ENCODE peak calls at places on chromosomes 3 and 15, in nine cellular contexts. U, X, C, Q, W, V, Z, H and G are unnamed samples.
A peak's percentile ranks its signal among the peaks of the same experiment; 100 is the strongest.

GRCh38 chr3:112293368-112294321 is at the start of gene SLC9C1:
- DNase-seq in V (peak; percentile 78), W (peak; percentile 86), X (peak; percentile 54), U (peak; percentile 74), Z (peak; percentile 81), H (peak; percentile 69), Q (peak; percentile 89), C (peak; percentile 85), G (peak; percentile 82)

GRCh38 chr3:146100180-146100579 is 60.8 kb downstream of the PLOD2 start:
- DNase-seq in V (no peak), C (no peak), H (no peak), W (no peak), Q (no peak), X (no peak), U (no peak), Z (no peak), G (no peak)

GRCh38 chr3:60633644-60634043 is 617.6 kb downstream of the FHIT start:
- DNase-seq in H (no peak), X (no peak), Q (no peak), Z (no peak), U (no peak), C (no peak), V (no peak), W (no peak), G (no peak)

GRCh38 chr3:73766599-73767378 is 142.0 kb upstream of the PDZRN3 start:
- DNase-seq in V (peak; percentile 84), Q (peak; percentile 3), X (peak; percentile 34), Z (peak; percentile 38), C (no peak), H (no peak), W (no peak), U (peak; percentile 25), G (no peak)

GRCh38 chr3:108006901-108007331 is 83.9 kb downstream of the CD47 start:
- DNase-seq in H (no peak), V (peak; percentile 4), C (no peak), X (no peak), Z (no peak), W (no peak), U (no peak), Q (no peak), G (no peak)

GRCh38 chr3:52663098-52663497 is 22.6 kb downstream of the PBRM1 start:
- DNase-seq in V (no peak), C (no peak), H (no peak), X (no peak), U (no peak), Q (no peak), W (no peak), Z (no peak), G (no peak)

GRCh38 chr3:62051506-62051905 is 321.8 kb downstream of the FEZF2 start:
- DNase-seq in H (peak; percentile 27), W (peak; percentile 6), Q (peak; percentile 67), Z (peak; percentile 27), C (no peak), V (peak; percentile 47), X (peak; percentile 13), U (peak; percentile 37), G (no peak)

GRCh38 chr3:127427169-127427655 is 139.4 kb upstream of the PRR20G start:
- DNase-seq in W (no peak), C (no peak), V (no peak), U (no peak), H (no peak), Q (no peak), X (no peak), Z (no peak), G (no peak)

DNA sequence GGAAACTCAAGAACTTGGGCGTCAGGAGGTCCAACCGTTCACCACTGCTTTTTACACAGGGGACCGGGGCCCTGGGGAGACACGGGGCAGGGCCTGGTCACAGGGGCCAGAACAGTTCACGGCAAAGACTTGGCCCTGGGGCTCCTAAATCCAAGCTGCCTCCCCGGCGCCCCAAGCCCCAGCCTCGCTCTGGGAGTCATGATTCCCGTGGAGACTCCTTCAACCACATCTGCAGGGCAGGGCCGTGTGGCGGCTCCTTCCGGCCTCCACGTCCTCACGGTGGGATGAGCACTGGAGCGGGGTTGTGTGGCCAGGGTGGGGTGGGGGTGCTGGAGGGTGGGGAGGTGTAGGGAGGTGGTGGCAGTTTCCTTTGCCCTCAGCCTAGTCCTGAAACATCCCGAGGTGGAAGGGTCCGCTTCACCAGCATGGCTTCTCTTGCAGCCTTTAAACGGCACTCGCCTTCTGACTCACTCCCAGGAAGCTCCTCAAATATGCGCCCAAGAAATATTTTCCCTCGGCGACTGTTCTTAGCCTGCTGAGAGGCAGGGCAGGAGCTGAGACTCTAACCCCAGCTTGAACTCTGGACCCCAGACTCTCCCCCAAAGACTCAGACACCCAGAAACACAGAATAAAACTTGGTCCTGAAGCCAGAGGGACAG is 1.8 kb downstream of the MUC4 start:
- DNase-seq in U (no peak), C (no peak), W (no peak), V (no peak), X (no peak), Q (no peak), Z (peak; percentile 10), H (no peak), G (no peak)
- TF ChIP-seq EZH2phosphoT487 in U (no peak), C (no peak), W (no peak), V (no peak), X (no peak), Q (no peak), Z (no peak), H (no peak), G (no peak)

GRCh38 chr3:139771331-139771730 is 93.6 kb upstream of the NMNAT3 start:
- DNase-seq in U (no peak), W (no peak), H (no peak), X (no peak), C (no peak), Q (no peak), Z (no peak), V (no peak), G (no peak)

GRCh38 chr3:139770577-139770976 is 92.8 kb upstream of the NMNAT3 start:
- DNase-seq in Q (no peak), H (no peak), Z (no peak), V (no peak), X (no peak), W (no peak), C (peak; percentile 67), U (no peak), G (no peak)

GRCh38 chr3:139774570-139775302 is 97.0 kb upstream of the NMNAT3 start:
- DNase-seq in W (no peak), H (no peak), Q (peak; percentile 50), C (no peak), Z (peak; percentile 54), U (peak; percentile 86), X (peak; percentile 36), V (peak; percentile 6), G (no peak)

DNA sequence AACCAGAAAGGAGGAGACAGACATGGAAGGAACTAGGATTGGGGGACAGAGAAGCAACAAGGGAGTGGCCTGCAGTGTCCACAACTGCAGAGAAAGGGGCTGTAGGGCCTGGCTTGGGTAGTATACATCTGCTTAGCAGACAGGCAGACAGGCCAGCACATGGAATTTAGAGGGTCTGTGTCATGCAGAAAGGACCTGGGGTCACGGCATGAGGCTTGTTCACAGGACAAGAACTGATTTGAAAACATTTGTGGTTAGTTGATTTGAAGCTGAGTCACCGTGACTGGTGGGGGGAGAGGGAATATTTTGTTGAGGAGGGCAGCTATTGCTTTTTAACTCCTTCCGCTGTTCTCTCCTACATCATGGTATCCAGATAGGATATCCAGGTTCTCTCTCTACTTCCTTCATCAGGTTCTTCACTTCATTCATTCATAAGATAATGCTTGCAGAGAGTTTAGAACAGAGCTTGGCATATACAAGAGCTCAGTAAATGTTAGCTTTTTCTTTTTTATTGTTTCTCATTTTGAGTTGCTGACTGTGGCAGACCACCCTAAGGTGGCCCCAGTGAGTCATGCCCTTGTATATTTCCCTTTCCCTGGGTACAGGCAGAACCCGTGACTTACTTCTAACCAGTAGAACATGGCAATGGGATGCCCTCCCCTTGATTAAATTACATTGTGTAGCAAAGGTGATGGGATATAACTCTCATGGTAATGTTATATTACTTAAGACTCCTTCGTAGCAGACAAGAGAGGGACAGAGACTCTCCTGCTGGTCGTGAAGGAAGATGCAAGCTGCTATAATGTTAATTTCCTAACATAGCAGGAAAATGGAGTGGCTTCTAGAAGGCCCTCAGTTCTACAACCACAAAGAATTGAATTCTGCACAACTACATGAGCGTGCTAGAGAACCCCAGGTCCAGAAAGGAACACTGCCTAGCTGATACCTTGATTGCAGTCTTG is 95.0 kb upstream of the NMNAT3 start:
- DNase-seq in V (peak; percentile 66), C (no peak), Z (no peak), Q (no peak), X (no peak), W (no peak), H (no peak), U (no peak), G (peak; percentile 47)
- TF ChIP-seq EZH2phosphoT487 in V (peak; percentile 77), C (no peak), Z (no peak), Q (no peak), X (no peak), W (no peak), H (no peak), U (no peak), G (no peak)

GRCh38 chr3:171556574-171557145 is 96.5 kb upstream of the TNIK start:
- DNase-seq in X (peak; percentile 42), Q (peak; percentile 45), U (peak; percentile 22), W (no peak), Z (peak; percentile 25), C (peak; percentile 52), V (no peak), H (no peak), G (peak; percentile 30)
- TF ChIP-seq EZH2phosphoT487 in X (no peak), Q (no peak), U (no peak), W (no peak), Z (no peak), C (no peak), V (no peak), H (no peak), G (no peak)

GRCh38 chr15:100108346-100108745 is 233.4 kb downstream of the ADAMTS17 start:
- DNase-seq in Q (no peak), U (no peak), V (no peak), H (no peak), X (no peak), Z (no peak), W (no peak), C (no peak), G (no peak)

GRCh38 chr15:100107606-100108225 is 234.1 kb downstream of the ADAMTS17 start:
- DNase-seq in H (no peak), V (no peak), Q (no peak), C (no peak), X (no peak), Z (no peak), W (no peak), U (no peak), G (no peak)

GRCh38 chr15:100108846-100109245 is 232.9 kb downstream of the ADAMTS17 start:
- DNase-seq in X (no peak), Z (no peak), H (no peak), Q (no peak), V (no peak), U (no peak), W (no peak), C (no peak), G (no peak)

GRCh38 chr15:100111103-100112060 is 230.4 kb downstream of the ADAMTS17 start:
- DNase-seq in W (peak; percentile 56), V (peak; percentile 70), Q (no peak), X (no peak), Z (peak; percentile 80), C (no peak), H (peak; percentile 77), U (no peak), G (peak; percentile 85)

DNA sequence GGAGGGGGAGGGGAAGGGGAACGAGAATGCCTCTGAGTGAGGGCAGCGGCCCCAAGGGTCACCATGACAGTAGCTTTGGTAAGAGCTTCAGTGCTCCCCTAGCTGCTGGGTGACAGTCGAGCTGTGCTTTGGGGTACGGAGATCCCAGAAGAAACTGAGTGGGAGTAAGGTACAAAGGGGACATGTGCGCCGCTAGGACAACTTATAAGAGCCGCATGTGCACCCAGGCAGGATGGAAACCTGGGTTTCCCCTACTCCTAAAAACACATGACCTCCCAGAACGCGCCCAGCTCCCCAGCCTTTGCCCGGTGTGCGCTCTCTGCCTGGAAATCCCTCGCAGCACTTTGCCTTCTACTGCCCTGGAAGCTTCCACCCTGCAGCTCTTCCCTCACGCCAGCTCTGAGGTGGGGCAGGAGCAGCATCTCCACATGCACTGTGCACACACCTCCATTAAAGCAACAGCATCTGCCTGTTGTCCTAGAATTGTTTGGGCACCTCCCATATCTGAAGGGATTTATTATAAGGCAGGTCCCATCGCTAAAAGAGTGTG is 232.2 kb downstream of the ADAMTS17 start:
- DNase-seq in C (no peak), W (no peak), Z (no peak), H (no peak), X (no peak), Q (no peak), U (no peak), V (no peak), G (no peak)
- TF ChIP-seq EZH2phosphoT487 in C (no peak), W (no peak), Z (no peak), H (no peak), X (no peak), Q (no peak), U (no peak), V (no peak), G (no peak)